ENCODE peak calls at places on chromosomes 3 and 15, in nine cellular contexts. C is astrocyte of the spinal cord; T is stimulated activated CD8-positive, alpha-beta memory T cell treated with anti-CD3 and anti-CD28 coated beads, Interleukin-4, amount 100 ng/mL, for 48 hours; G is HT1080; D is NCI-H1092; H is GM12865; X is endodermal cell; V is stimulated activated CD4-positive, alpha-beta T cell treated with anti-CD3 and anti-CD28 coated beads, Interleukin-15, amount 100 ng/mL, for 1 hour; Q is transverse colon. M is an unnamed sample.

GRCh38 chr3:24963762-24964625 is 464.1 kb upstream of the RARB start:
- DNase-seq in D (no peak), V (no peak), C (peak; percentile 58), H (peak; percentile 13), T (no peak), X (no peak), Q (no peak), G (peak; percentile 5), M (peak; percentile 12)

GRCh38 chr3:111616417-111617105 is 21.4 kb upstream of the ZBED2 start:
- DNase-seq in C (no peak), V (peak; percentile 42), X (no peak), Q (peak; percentile 13), H (peak; percentile 66), T (peak; percentile 78), G (peak; percentile 75), D (no peak), M (peak; percentile 39)

GRCh38 chr15:38414351-38414750 is 39.6 kb upstream of the FAM98B start:
- DNase-seq in Q (peak; percentile 41), V (no peak), T (no peak), D (no peak), G (peak; percentile 59), X (peak; percentile 77), H (peak; percentile 35), C (peak; percentile 81), M (peak; percentile 65)

GRCh38 chr15:67149859-67150824 is 84.7 kb downstream of the SMAD3 start:
- DNase-seq in H (peak; percentile 62), Q (peak; percentile 47), X (peak; percentile 91), D (no peak), T (peak; percentile 49), V (no peak), C (peak; percentile 99), G (peak; percentile 100), M (peak; percentile 99)

GRCh38 chr3:125145751-125146475 is 66.6 kb downstream of the SLC12A8 start:
- DNase-seq in V (no peak), T (no peak), G (no peak), X (no peak), H (peak; percentile 69), C (no peak), Q (no peak), D (no peak), M (no peak)

GRCh38 chr3:46877671-46878125 is at the start of gene PTH1R:
- DNase-seq in Q (no peak), H (no peak), D (no peak), T (no peak), V (no peak), C (no peak), G (no peak), X (no peak), M (no peak)

GRCh38 chr3:155387571-155387970 is 94.1 kb upstream of the STRIT1 start:
- DNase-seq in T (no peak), V (no peak), D (no peak), G (peak; percentile 72), C (peak; percentile 20), Q (no peak), X (no peak), H (no peak), M (no peak)

GRCh38 chr3:132605374-132605792 is 8.3 kb downstream of the ACKR4 start:
- DNase-seq in D (no peak), G (no peak), T (no peak), X (no peak), Q (no peak), C (no peak), H (no peak), V (no peak), M (no peak)

GRCh38 chr3:42063886-42064285 is 27.3 kb upstream of the TRAK1 start:
- DNase-seq in V (no peak), Q (no peak), H (no peak), T (no peak), D (no peak), G (peak; percentile 31), X (no peak), C (peak; percentile 65), M (peak; percentile 72)

GRCh38 chr15:80367661-80368060 is 36.5 kb upstream of the ARNT2 start:
- DNase-seq in H (no peak), T (no peak), D (no peak), C (peak; percentile 8), X (no peak), V (no peak), G (no peak), Q (no peak), M (no peak)

GRCh38 chr3:182028081-182028480 is 316.4 kb downstream of the SOX2 start:
- DNase-seq in G (peak; percentile 28), T (no peak), V (no peak), H (no peak), D (no peak), Q (no peak), C (peak; percentile 8), X (no peak), M (peak; percentile 63)

GRCh38 chr3:160183375-160184076 is 41.7 kb upstream of the C3orf80 start:
- DNase-seq in H (no peak), D (no peak), T (no peak), C (peak; percentile 16), X (no peak), V (no peak), G (no peak), Q (no peak), M (no peak)

GRCh38 chr15:36332301-36332700 is 247.1 kb upstream of the CDIN1 start:
- DNase-seq in X (no peak), C (peak; percentile 17), T (no peak), G (no peak), D (no peak), H (no peak), Q (no peak), V (no peak), M (peak; percentile 15)

GRCh38 chr3:19866751-19867347 is 67.2 kb downstream of the EFHB start:
- DNase-seq in Q (peak; percentile 23), V (no peak), G (peak; percentile 64), H (peak; percentile 64), T (peak; percentile 51), D (no peak), X (peak; percentile 85), C (peak; percentile 71), M (peak; percentile 28)

GRCh38 chr3:24678441-24678865 is 183.8 kb upstream of the THRB start:
- DNase-seq in X (no peak), V (no peak), H (no peak), Q (peak; percentile 14), T (peak; percentile 34), D (no peak), C (peak; percentile 96), G (peak; percentile 98), M (peak; percentile 85)

GRCh38 chr3:42502429-42503250 is at the start of gene VIPR1:
- DNase-seq in H (peak; percentile 83), V (peak; percentile 93), X (peak; percentile 98), D (peak; percentile 22), Q (peak; percentile 95), G (no peak), T (peak; percentile 93), C (no peak), M (peak; percentile 82)

GRCh38 chr3:104856743-104857142 is 510.0 kb upstream of the ALCAM start:
- DNase-seq in H (no peak), X (no peak), D (no peak), V (no peak), C (no peak), Q (no peak), T (no peak), G (no peak), M (no peak)

GRCh38 chr3:18499256-18499655 is 74.1 kb upstream of the SATB1 start:
- DNase-seq in D (no peak), X (no peak), C (no peak), H (peak; percentile 33), Q (no peak), G (no peak), T (no peak), V (no peak), M (no peak)

GRCh38 chr3:47016934-47017435 is 37.5 kb downstream of the NBEAL2 start:
- DNase-seq in D (no peak), G (peak; percentile 97), C (peak; percentile 88), Q (no peak), T (peak; percentile 51), H (peak; percentile 61), X (no peak), V (no peak), M (peak; percentile 81)

GRCh38 chr15:80264031-80264430 is 12.0 kb upstream of the CTXND1 start:
- DNase-seq in H (no peak), G (no peak), V (no peak), D (no peak), Q (no peak), T (no peak), C (peak; percentile 18), X (peak; percentile 47), M (no peak)

GRCh38 chr15:81335631-81336030 is 11.7 kb upstream of the STARD5 start:
- DNase-seq in D (no peak), C (no peak), T (no peak), G (no peak), X (no peak), V (no peak), H (no peak), Q (no peak), M (no peak)

GRCh38 chr3:139838269-139838957 is 96.6 kb upstream of the CLSTN2 start:
- DNase-seq in H (no peak), X (no peak), D (no peak), V (no peak), G (no peak), T (no peak), C (no peak), Q (no peak), M (no peak)

GRCh38 chr3:196518999-196519737 is 4.0 kb upstream of the SMCO1 start:
- DNase-seq in Q (peak; percentile 60), X (peak; percentile 90), G (peak; percentile 76), D (no peak), V (no peak), C (peak; percentile 59), H (peak; percentile 75), T (peak; percentile 83), M (peak; percentile 84)

GRCh38 chr3:194731496-194732073 is 45.9 kb downstream of the FAM43A start:
- DNase-seq in C (no peak), H (no peak), X (no peak), V (no peak), D (no peak), T (no peak), Q (no peak), G (no peak), M (no peak)

GRCh38 chr15:84878504-84878903 is 6.0 kb upstream of the SLC28A1 start:
- DNase-seq in D (no peak), X (peak; percentile 90), H (peak; percentile 65), C (peak; percentile 42), G (peak; percentile 12), V (peak; percentile 35), Q (peak; percentile 79), T (peak; percentile 78), M (peak; percentile 43)